ENCODE peak calls at places on chromosomes 1 and 21, in seven cellular contexts. W is heart right ventricle, Z is heart left ventricle, R is A549, D is neural crest cell, F is GM12865, O is foreskin fibroblast. Q is an unnamed sample.

GRCh38 chr1:16153999-16154673 is 1.7 kb downstream of the EPHA2 start:
- DNase-seq in O (no peak), Z (peak; percentile 24), W (no peak), F (no peak), R (no peak), D (no peak), Q (no peak)

GRCh38 chr1:235138821-235139220 is 10.2 kb upstream of the TOMM20 start:
- DNase-seq in R (no peak), O (no peak), F (no peak), W (no peak), Z (no peak), D (no peak), Q (no peak)

GRCh38 chr1:225999912-226000337 is 782 bp upstream of the SDE2 start:
- DNase-seq in O (no peak), Z (no peak), F (peak; percentile 77), W (no peak), D (no peak), R (no peak), Q (no peak)

GRCh38 chr1:167342846-167343245 is 122.2 kb downstream of the POU2F1 start:
- DNase-seq in F (peak; percentile 45), O (no peak), Z (no peak), W (no peak), R (peak; percentile 24), D (no peak), Q (no peak)

GRCh38 chr1:32681501-32681900 is 21.1 kb downstream of the SYNC start:
- DNase-seq in O (no peak), W (no peak), D (no peak), Z (no peak), R (no peak), F (no peak), Q (no peak)

GRCh38 chr1:162040657-162041056 is 17.0 kb upstream of the OLFML2B start:
- DNase-seq in F (peak; percentile 23), Z (no peak), R (peak; percentile 44), W (no peak), D (no peak), O (no peak), Q (no peak)

GRCh38 chr1:6490181-6491075 is 1.0 kb downstream of the PLEKHG5 start:
- DNase-seq in D (peak; percentile 73), R (peak; percentile 77), Z (peak; percentile 61), F (peak; percentile 86), W (peak; percentile 65), O (peak; percentile 70), Q (peak; percentile 90)

GRCh38 chr1:92990828-92991227 is 29.6 kb upstream of the DIPK1A start:
- DNase-seq in D (no peak), W (no peak), F (peak; percentile 25), Z (no peak), R (no peak), O (no peak), Q (no peak)

GRCh38 chr21:41458559-41458958 is 32.5 kb downstream of the MX1 start:
- DNase-seq in D (no peak), Z (no peak), R (no peak), F (no peak), W (no peak), O (no peak), Q (no peak)

GRCh38 chr1:23558140-23558871 is 995 bp downstream of the ID3 start:
- DNase-seq in R (peak; percentile 77), O (no peak), D (no peak), W (peak; percentile 78), Z (peak; percentile 78), F (peak; percentile 84), Q (no peak)

GRCh38 chr1:218556016-218556415 is 210.9 kb downstream of the TGFB2 start:
- DNase-seq in F (no peak), W (no peak), D (no peak), O (no peak), Z (no peak), R (peak; percentile 83), Q (no peak)

GRCh38 chr1:93615201-93616150 is 66.2 kb downstream of the BCAR3 start:
- DNase-seq in F (peak; percentile 89), R (peak; percentile 69), O (peak; percentile 62), W (no peak), Z (no peak), D (no peak), Q (no peak)

GRCh38 chr1:200670215-200671118 is 760 bp upstream of the DDX59 start:
- DNase-seq in D (no peak), F (peak; percentile 82), R (peak; percentile 88), Z (no peak), O (no peak), W (peak; percentile 15), Q (no peak)

GRCh38 chr1:109834951-109835350 is 71.2 kb upstream of the EPS8L3 start:
- DNase-seq in O (no peak), Z (no peak), R (no peak), W (no peak), F (no peak), D (no peak), Q (no peak)

GRCh38 chr1:233269656-233270055 is 25.9 kb downstream of the PCNX2 start:
- DNase-seq in F (no peak), O (peak; percentile 17), D (no peak), W (no peak), Z (no peak), R (no peak), Q (no peak)

GRCh38 chr1:209106861-209107260 is 476.7 kb upstream of the CAMK1G start:
- DNase-seq in R (no peak), D (no peak), O (no peak), Z (no peak), F (no peak), W (no peak), Q (no peak)

DNA sequence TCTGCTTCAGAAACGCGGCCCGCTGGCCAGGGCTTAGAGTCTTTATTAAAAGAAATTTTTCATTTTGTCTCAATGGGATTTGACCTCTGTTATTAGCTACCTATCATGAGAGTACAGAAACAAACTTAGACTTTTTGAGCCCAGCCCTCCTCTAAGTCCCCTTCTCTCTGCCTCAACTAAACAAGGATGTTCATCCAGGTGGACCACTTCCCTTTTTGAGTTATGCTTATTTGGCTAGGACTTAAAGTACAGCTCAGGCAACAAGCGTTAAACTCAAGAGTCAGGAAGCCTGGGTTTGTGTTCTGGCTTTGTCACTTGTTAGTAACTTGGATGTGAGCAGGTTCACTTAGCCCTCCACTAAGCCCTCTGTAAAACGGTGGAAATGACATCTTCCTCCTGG is 153.0 kb downstream of the TGFBR3 start:
- DNase-seq in O (no peak), F (no peak), Z (no peak), D (no peak), W (no peak), R (no peak), Q (no peak)
- TF ChIP-seq CTCF in O (no peak), F (no peak), Z (no peak), D (no peak), W (no peak), R (no peak), Q (no peak)

GRCh38 chr1:151281225-151281968 is 702 bp upstream of the ZNF687 start:
- DNase-seq in O (peak; percentile 97), Z (peak; percentile 97), D (peak; percentile 97), W (peak; percentile 94), F (peak; percentile 99), R (peak; percentile 99), Q (peak; percentile 98)
- TF ChIP-seq CTCF in O (no peak), Z (peak; percentile 24), D (peak; percentile 30), W (peak; percentile 47), F (peak; percentile 1), R (no peak), Q (peak; percentile 48)

GRCh38 chr1:181084606-181084969 is 3.9 kb upstream of the IER5 start:
- DNase-seq in R (no peak), W (no peak), F (no peak), O (no peak), D (no peak), Z (no peak), Q (no peak)

GRCh38 chr1:181089017-181089776 is 697 bp downstream of the IER5 start:
- DNase-seq in R (no peak), W (peak; percentile 35), F (peak; percentile 48), Z (no peak), O (no peak), D (peak; percentile 40), Q (no peak)

GRCh38 chr1:181087400-181087901 is 1.0 kb upstream of the IER5 start:
- DNase-seq in R (peak; percentile 61), D (no peak), O (no peak), W (no peak), Z (no peak), F (peak; percentile 53), Q (no peak)

GRCh38 chr1:181088079-181089016 is at the start of gene IER5:
- DNase-seq in Z (peak; percentile 97), R (peak; percentile 98), O (peak; percentile 98), W (peak; percentile 93), F (peak; percentile 99), D (peak; percentile 98), Q (peak; percentile 98)

DNA sequence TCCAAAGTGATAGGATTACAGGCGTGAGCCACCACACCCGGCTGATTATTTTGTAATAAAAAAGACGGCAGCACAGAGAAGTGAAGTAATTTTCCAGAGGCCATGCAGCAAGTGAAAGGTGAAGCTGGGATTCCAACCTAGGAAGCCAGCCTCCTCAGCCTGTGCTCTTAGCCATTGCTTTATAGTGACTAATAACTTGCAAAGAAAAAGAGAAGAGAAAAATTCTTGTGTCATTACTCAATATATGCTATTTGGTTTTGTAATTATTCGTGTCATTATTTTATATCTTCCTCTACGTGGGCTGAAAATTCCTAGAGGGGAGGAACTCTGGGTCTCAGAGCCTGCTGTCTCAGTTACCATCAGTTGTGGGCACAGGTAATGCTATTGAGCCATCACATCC is 1.6 kb upstream of the IER5 start:
- DNase-seq in W (no peak), Z (no peak), O (peak; percentile 64), R (peak; percentile 73), D (no peak), F (no peak), Q (no peak)
- TF ChIP-seq CTCF in W (no peak), Z (no peak), O (no peak), R (no peak), D (no peak), F (no peak), Q (no peak)

DNA sequence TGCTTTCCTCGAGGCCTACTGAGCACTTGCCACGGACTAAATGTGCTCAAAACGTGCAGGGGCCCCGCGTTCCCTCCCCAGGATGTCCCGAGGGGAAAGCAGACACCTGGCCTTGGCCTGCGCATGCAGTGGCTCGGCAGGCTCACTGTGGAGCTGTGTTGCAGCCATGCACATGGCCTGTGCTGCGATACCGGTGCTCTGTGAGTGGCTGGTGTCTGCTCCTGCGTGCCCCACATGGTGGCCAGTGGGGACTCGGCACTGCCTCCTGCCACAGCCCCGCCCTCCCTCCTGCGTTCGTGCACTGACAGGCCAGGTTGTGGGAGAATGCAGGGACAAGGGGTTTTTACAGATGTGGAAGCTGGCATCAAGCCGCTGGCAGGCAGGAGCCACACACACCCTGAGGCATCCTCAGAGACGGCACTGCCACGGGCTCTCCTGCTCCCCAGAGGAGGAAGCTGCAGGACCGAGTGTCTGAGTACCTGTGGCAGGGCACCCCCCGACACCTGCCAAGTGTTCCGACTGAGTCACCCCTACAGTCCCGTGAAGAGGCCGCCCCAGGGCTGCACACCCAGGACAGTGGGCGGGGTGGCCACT is 16.9 kb upstream of the PTTG1IP start:
- DNase-seq in F (no peak), O (no peak), R (no peak), W (peak; percentile 7), Z (no peak), D (no peak), Q (no peak)
- TF ChIP-seq CTCF in F (no peak), O (no peak), R (no peak), W (no peak), Z (no peak), D (no peak), Q (no peak)

DNA sequence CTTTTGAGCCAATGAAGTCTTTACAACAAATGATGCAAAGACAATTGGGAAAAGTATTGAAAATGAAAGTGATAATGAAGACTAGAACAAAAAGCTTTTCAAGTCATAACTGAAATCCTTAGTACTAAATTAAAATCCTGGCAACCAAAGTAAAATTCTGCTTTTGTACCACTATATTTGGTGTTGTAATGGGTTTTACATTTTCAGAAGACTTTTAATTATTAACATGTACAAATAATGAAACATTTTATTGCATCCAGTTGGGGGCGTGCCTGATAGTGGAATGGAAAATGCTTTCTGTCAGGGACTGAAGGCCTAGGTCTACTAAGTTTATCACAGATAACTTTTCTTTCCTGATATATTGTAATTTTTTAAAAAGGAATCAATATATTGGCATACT is 89.4 kb downstream of the SDCCAG8 start:
- DNase-seq in Z (no peak), W (no peak), O (no peak), R (peak; percentile 35), D (no peak), F (peak; percentile 5), Q (no peak)
- TF ChIP-seq CTCF in Z (no peak), W (no peak), O (peak; percentile 14), R (peak; percentile 56), D (peak; percentile 27), F (no peak), Q (peak; percentile 41)

Q was measured in osteocyte.